ENCODE peak calls at places on chromosomes 4 and X, in four cellular contexts. O is kidney glomerular epithelial cell, B is substantia nigra, J is HCT116. W is an unnamed sample.

GRCh38 chrX:39692796-39693195 is 405.0 kb downstream of the BCOR start:
- DNase-seq in O (no peak), J (no peak), B (no peak), W (no peak)

GRCh38 chrX:39854772-39855747 is 242.7 kb downstream of the BCOR start:
- DNase-seq in O (no peak), B (no peak), J (no peak), W (no peak)

GRCh38 chr4:150090836-150091235 is 12.6 kb downstream of the DCLK2 start:
- DNase-seq in B (no peak), J (no peak), O (no peak), W (no peak)

GRCh38 chr4:56146956-56147355 is 198.2 kb downstream of the CEP135 start:
- DNase-seq in J (no peak), O (no peak), B (no peak), W (no peak)

GRCh38 chrX:68978211-68978780 is 149.5 kb downstream of the EFNB1 start:
- DNase-seq in O (no peak), B (no peak), J (no peak), W (no peak)

GRCh38 chrX:10110984-10111363 is 45.8 kb upstream of the CLCN4 start:
- DNase-seq in B (no peak), J (no peak), O (no peak), W (no peak)

GRCh38 chrX:6052111-6052745 is 176.4 kb downstream of the NLGN4X start:
- DNase-seq in B (no peak), J (no peak), O (no peak), W (no peak)

GRCh38 chrX:123835661-123836371 is 24.0 kb upstream of the XIAP start:
- DNase-seq in B (no peak), O (peak), J (peak), W (no peak)

GRCh38 chr4:80989921-80990544 is 40.5 kb upstream of the BMP3 start:
- DNase-seq in J (peak), B (no peak), O (peak), W (peak)

GRCh38 chrX:132071260-132071659 is 48.2 kb downstream of the STK26 start:
- DNase-seq in J (no peak), O (no peak), B (no peak), W (no peak)

GRCh38 chrX:63686878-63687714 is 97.9 kb downstream of the ARHGEF9 start:
- DNase-seq in B (no peak), O (peak), J (peak), W (no peak)

GRCh38 chr4:142380052-142380598 is 466.0 kb downstream of the INPP4B start:
- DNase-seq in O (no peak), J (no peak), B (no peak), W (no peak)

GRCh38 chrX:9355739-9356138 is 109.1 kb upstream of the TBL1X start:
- DNase-seq in J (no peak), B (no peak), O (no peak), W (no peak)

GRCh38 chr4:41366911-41367517 is 110.3 kb downstream of the UCHL1 start:
- DNase-seq in J (no peak), O (no peak), B (no peak), W (no peak)